ENCODE peak calls at places on chromosomes 7 and 10, in nine cellular contexts. One of them, this sample, is unnamed. For H3K9me3, the result is how much of the 10 kb centered on the place peaks cover.

GRCh38 chr10:95247200-95247880 is 43.5 kb downstream of the PDLIM1 start:
- DNase-seq in PC-3: peak
- DNase-seq in astrocyte: peak
- DNase-seq in lower lobe of right lung: no peak
- DNase-seq in GM23248: peak
- DNase-seq in adipocyte: peak
- DNase-seq in colonic mucosa: no peak
- DNase-seq in CD4-positive, CD25-positive, alpha-beta regulatory T cell: no peak
- DNase-seq in H9: no peak
- DNase-seq in this sample: no peak

GRCh38 chr10:103667390-103667789 is 173.9 kb downstream of the NEURL1 start:
- DNase-seq in PC-3: no peak
- DNase-seq in astrocyte: no peak
- DNase-seq in lower lobe of right lung: no peak
- DNase-seq in GM23248: peak
- DNase-seq in adipocyte: no peak
- DNase-seq in colonic mucosa: no peak
- DNase-seq in CD4-positive, CD25-positive, alpha-beta regulatory T cell: no peak
- DNase-seq in H9: peak
- DNase-seq in this sample: peak

GRCh38 chr7:67738-68395 is 124.5 kb upstream of the FAM20C start:
- DNase-seq in PC-3: peak
- DNase-seq in astrocyte: peak
- DNase-seq in lower lobe of right lung: peak
- DNase-seq in GM23248: no peak
- DNase-seq in adipocyte: no peak
- DNase-seq in colonic mucosa: no peak
- DNase-seq in CD4-positive, CD25-positive, alpha-beta regulatory T cell: no peak
- DNase-seq in H9: no peak
- DNase-seq in this sample: peak

GRCh38 chr10:78385599-78385998 is 351.9 kb downstream of the RPS24 start:
- DNase-seq in PC-3: no peak
- DNase-seq in astrocyte: no peak
- DNase-seq in lower lobe of right lung: no peak
- DNase-seq in GM23248: no peak
- DNase-seq in adipocyte: no peak
- DNase-seq in colonic mucosa: no peak
- DNase-seq in CD4-positive, CD25-positive, alpha-beta regulatory T cell: no peak
- DNase-seq in H9: no peak
- DNase-seq in this sample: no peak

GRCh38 chr10:69087600-69088470 is at the start of gene SRGN:
- DNase-seq in PC-3: peak
- DNase-seq in astrocyte: peak
- DNase-seq in lower lobe of right lung: peak
- DNase-seq in GM23248: peak
- DNase-seq in adipocyte: peak
- DNase-seq in colonic mucosa: peak
- DNase-seq in CD4-positive, CD25-positive, alpha-beta regulatory T cell: peak
- DNase-seq in H9: no peak
- DNase-seq in this sample: peak

GRCh38 chr7:18370689-18371088 is 124.9 kb upstream of the HDAC9 start:
- DNase-seq in PC-3: no peak
- DNase-seq in astrocyte: no peak
- DNase-seq in lower lobe of right lung: no peak
- DNase-seq in GM23248: no peak
- DNase-seq in adipocyte: no peak
- DNase-seq in colonic mucosa: no peak
- DNase-seq in CD4-positive, CD25-positive, alpha-beta regulatory T cell: no peak
- DNase-seq in H9: no peak
- DNase-seq in this sample: no peak

GRCh38 chr10:37703074-37703473 is 154.3 kb downstream of the ZNF248 start:
- DNase-seq in PC-3: no peak
- DNase-seq in astrocyte: no peak
- DNase-seq in lower lobe of right lung: no peak
- DNase-seq in GM23248: no peak
- DNase-seq in adipocyte: no peak
- DNase-seq in colonic mucosa: no peak
- DNase-seq in CD4-positive, CD25-positive, alpha-beta regulatory T cell: no peak
- DNase-seq in H9: no peak
- DNase-seq in this sample: no peak

GRCh38 chr7:50822716-50823115 is 40.0 kb upstream of the GRB10 start:
- DNase-seq in PC-3: peak
- DNase-seq in astrocyte: peak
- DNase-seq in lower lobe of right lung: no peak
- DNase-seq in GM23248: peak
- DNase-seq in adipocyte: peak
- DNase-seq in colonic mucosa: no peak
- DNase-seq in CD4-positive, CD25-positive, alpha-beta regulatory T cell: no peak
- DNase-seq in H9: no peak
- DNase-seq in this sample: no peak

GRCh38 chr7:144024213-144024612 is 24.1 kb downstream of the OR6B1 start:
- DNase-seq in PC-3: no peak
- DNase-seq in astrocyte: no peak
- DNase-seq in lower lobe of right lung: no peak
- DNase-seq in GM23248: no peak
- DNase-seq in adipocyte: no peak
- DNase-seq in colonic mucosa: no peak
- DNase-seq in CD4-positive, CD25-positive, alpha-beta regulatory T cell: no peak
- DNase-seq in H9: no peak
- DNase-seq in this sample: no peak

GRCh38 chr7:132758983-132759382 is 182.7 kb upstream of the PLXNA4 start:
- DNase-seq in PC-3: no peak
- DNase-seq in astrocyte: no peak
- DNase-seq in lower lobe of right lung: no peak
- DNase-seq in GM23248: no peak
- DNase-seq in adipocyte: no peak
- DNase-seq in colonic mucosa: no peak
- DNase-seq in CD4-positive, CD25-positive, alpha-beta regulatory T cell: no peak
- DNase-seq in H9: no peak
- DNase-seq in this sample: peak

GRCh38 chr7:135853499-135853898 is 104.9 kb upstream of the FAM180A start:
- DNase-seq in PC-3: peak
- DNase-seq in astrocyte: peak
- DNase-seq in lower lobe of right lung: no peak
- DNase-seq in GM23248: peak
- DNase-seq in adipocyte: no peak
- DNase-seq in colonic mucosa: no peak
- DNase-seq in CD4-positive, CD25-positive, alpha-beta regulatory T cell: no peak
- DNase-seq in H9: no peak
- DNase-seq in this sample: no peak

GRCh38 chr7:107993879-107994278 is 9.1 kb downstream of the LAMB1 start:
- DNase-seq in PC-3: no peak
- DNase-seq in astrocyte: peak
- DNase-seq in lower lobe of right lung: no peak
- DNase-seq in GM23248: no peak
- DNase-seq in adipocyte: no peak
- DNase-seq in colonic mucosa: peak
- DNase-seq in CD4-positive, CD25-positive, alpha-beta regulatory T cell: no peak
- DNase-seq in H9: no peak
- DNase-seq in this sample: peak

GRCh38 chr7:47581821-47582747 is at the start of gene TNS3:
- DNase-seq in PC-3: peak
- DNase-seq in astrocyte: no peak
- DNase-seq in lower lobe of right lung: peak
- DNase-seq in GM23248: peak
- DNase-seq in adipocyte: peak
- DNase-seq in colonic mucosa: no peak
- DNase-seq in CD4-positive, CD25-positive, alpha-beta regulatory T cell: no peak
- DNase-seq in H9: peak
- DNase-seq in this sample: peak

GRCh38 chr7:98240961-98241673 is 10.9 kb downstream of the TECPR1 start:
- DNase-seq in PC-3: peak
- DNase-seq in astrocyte: no peak
- DNase-seq in lower lobe of right lung: no peak
- DNase-seq in GM23248: peak
- DNase-seq in adipocyte: peak
- DNase-seq in colonic mucosa: peak
- DNase-seq in CD4-positive, CD25-positive, alpha-beta regulatory T cell: peak
- DNase-seq in H9: peak
- DNase-seq in this sample: peak

GRCh38 chr10:92702301-92702916 is 12.7 kb downstream of the HHEX start:
- DNase-seq in PC-3: no peak
- DNase-seq in astrocyte: no peak
- DNase-seq in lower lobe of right lung: no peak
- DNase-seq in GM23248: no peak
- DNase-seq in adipocyte: no peak
- DNase-seq in colonic mucosa: no peak
- DNase-seq in CD4-positive, CD25-positive, alpha-beta regulatory T cell: no peak
- DNase-seq in H9: no peak
- DNase-seq in this sample: no peak

GRCh38 chr10:79139124-79139835 is 70.5 kb downstream of the ZMIZ1 start:
- DNase-seq in PC-3: no peak
- DNase-seq in astrocyte: peak
- DNase-seq in lower lobe of right lung: peak
- DNase-seq in GM23248: peak
- DNase-seq in adipocyte: peak
- DNase-seq in colonic mucosa: no peak
- DNase-seq in CD4-positive, CD25-positive, alpha-beta regulatory T cell: no peak
- DNase-seq in H9: no peak
- DNase-seq in this sample: peak

GRCh38 chr7:141262101-141262819 is 188.4 kb downstream of the TMEM178B start:
- DNase-seq in PC-3: no peak
- DNase-seq in astrocyte: no peak
- DNase-seq in lower lobe of right lung: no peak
- DNase-seq in GM23248: peak
- DNase-seq in adipocyte: peak
- DNase-seq in colonic mucosa: no peak
- DNase-seq in CD4-positive, CD25-positive, alpha-beta regulatory T cell: no peak
- DNase-seq in H9: no peak
- DNase-seq in this sample: no peak

GRCh38 chr10:24822557-24822956 is 98.9 kb upstream of the ARHGAP21 start:
- DNase-seq in PC-3: no peak
- DNase-seq in astrocyte: no peak
- DNase-seq in lower lobe of right lung: no peak
- DNase-seq in GM23248: peak
- DNase-seq in adipocyte: no peak
- DNase-seq in colonic mucosa: no peak
- DNase-seq in CD4-positive, CD25-positive, alpha-beta regulatory T cell: no peak
- DNase-seq in H9: no peak
- DNase-seq in this sample: no peak

GRCh38 chr10:121332829-121333765 is 265.1 kb downstream of the FGFR2 start:
- DNase-seq in PC-3: no peak
- DNase-seq in astrocyte: no peak
- DNase-seq in lower lobe of right lung: no peak
- DNase-seq in GM23248: no peak
- DNase-seq in adipocyte: no peak
- DNase-seq in colonic mucosa: no peak
- DNase-seq in CD4-positive, CD25-positive, alpha-beta regulatory T cell: no peak
- DNase-seq in H9: no peak
- DNase-seq in this sample: no peak

DNA sequence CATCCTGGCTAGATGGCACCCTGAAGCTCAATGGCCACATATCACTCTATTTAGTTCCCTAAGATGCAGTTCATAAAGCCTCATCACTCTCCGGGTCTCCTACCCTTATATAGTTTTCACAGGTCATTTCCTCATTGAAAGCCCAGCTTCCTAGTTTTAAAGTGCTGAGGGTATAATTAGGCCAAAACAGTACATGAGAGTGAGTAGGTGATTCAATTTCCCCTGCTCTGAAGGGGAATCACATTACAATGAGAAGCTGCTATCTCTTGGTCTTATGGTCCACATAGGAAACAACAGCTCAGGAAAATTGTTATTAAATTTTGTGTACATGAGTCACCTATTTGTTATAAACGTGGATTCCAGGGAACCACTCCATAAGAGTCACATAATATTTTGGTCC is 162.0 kb downstream of the SEMA3E start:
- DNase-seq in PC-3: peak
- DNase-seq in astrocyte: peak
- DNase-seq in lower lobe of right lung: no peak
- DNase-seq in GM23248: peak
- DNase-seq in adipocyte: no peak
- DNase-seq in colonic mucosa: no peak
- DNase-seq in CD4-positive, CD25-positive, alpha-beta regulatory T cell: no peak
- DNase-seq in H9: no peak
- DNase-seq in this sample: no peak
- H3K9me3 ChIP-seq in PC-3: under half
- H3K9me3 ChIP-seq in astrocyte: under half
- H3K9me3 ChIP-seq in lower lobe of right lung: under half
- H3K9me3 ChIP-seq in GM23248: under half
- H3K9me3 ChIP-seq in adipocyte: under half
- H3K9me3 ChIP-seq in colonic mucosa: under half
- H3K9me3 ChIP-seq in CD4-positive, CD25-positive, alpha-beta regulatory T cell: under half
- H3K9me3 ChIP-seq in H9: under half
- H3K9me3 ChIP-seq in this sample: under half

DNA sequence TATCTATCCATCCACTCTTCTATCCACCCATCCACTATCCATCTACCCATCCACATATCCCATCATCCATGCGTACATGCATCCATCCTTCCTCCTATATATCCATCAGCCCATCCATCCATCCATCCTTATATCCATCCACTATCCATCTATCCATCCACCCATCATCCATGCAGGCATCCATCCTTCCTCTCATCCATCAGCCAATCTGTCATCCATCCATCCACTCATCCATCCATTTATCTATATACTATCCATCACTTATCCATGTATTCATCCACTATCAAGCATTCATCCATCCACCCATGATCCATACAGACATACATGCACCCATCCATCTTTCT is 485.9 kb downstream of the DNAJB6 start:
- DNase-seq in PC-3: no peak
- DNase-seq in astrocyte: no peak
- DNase-seq in lower lobe of right lung: no peak
- DNase-seq in GM23248: no peak
- DNase-seq in adipocyte: no peak
- DNase-seq in colonic mucosa: no peak
- DNase-seq in CD4-positive, CD25-positive, alpha-beta regulatory T cell: no peak
- DNase-seq in H9: no peak
- DNase-seq in this sample: no peak
- H3K9me3 ChIP-seq in PC-3: under half
- H3K9me3 ChIP-seq in astrocyte: under half
- H3K9me3 ChIP-seq in lower lobe of right lung: under half
- H3K9me3 ChIP-seq in GM23248: under half
- H3K9me3 ChIP-seq in adipocyte: under half
- H3K9me3 ChIP-seq in colonic mucosa: under half
- H3K9me3 ChIP-seq in CD4-positive, CD25-positive, alpha-beta regulatory T cell: under half
- H3K9me3 ChIP-seq in H9: under half
- H3K9me3 ChIP-seq in this sample: under half

GRCh38 chr7:57414415-57414814 is 35.6 kb upstream of the ZNF716 start:
- DNase-seq in PC-3: no peak
- DNase-seq in astrocyte: no peak
- DNase-seq in lower lobe of right lung: no peak
- DNase-seq in GM23248: no peak
- DNase-seq in adipocyte: no peak
- DNase-seq in colonic mucosa: no peak
- DNase-seq in CD4-positive, CD25-positive, alpha-beta regulatory T cell: no peak
- DNase-seq in H9: no peak
- DNase-seq in this sample: no peak
- H3K9me3 ChIP-seq in PC-3: under half
- H3K9me3 ChIP-seq in astrocyte: under half
- H3K9me3 ChIP-seq in lower lobe of right lung: under half
- H3K9me3 ChIP-seq in GM23248: under half
- H3K9me3 ChIP-seq in adipocyte: under half
- H3K9me3 ChIP-seq in colonic mucosa: under half
- H3K9me3 ChIP-seq in CD4-positive, CD25-positive, alpha-beta regulatory T cell: under half
- H3K9me3 ChIP-seq in H9: half or more
- H3K9me3 ChIP-seq in this sample: under half

DNA sequence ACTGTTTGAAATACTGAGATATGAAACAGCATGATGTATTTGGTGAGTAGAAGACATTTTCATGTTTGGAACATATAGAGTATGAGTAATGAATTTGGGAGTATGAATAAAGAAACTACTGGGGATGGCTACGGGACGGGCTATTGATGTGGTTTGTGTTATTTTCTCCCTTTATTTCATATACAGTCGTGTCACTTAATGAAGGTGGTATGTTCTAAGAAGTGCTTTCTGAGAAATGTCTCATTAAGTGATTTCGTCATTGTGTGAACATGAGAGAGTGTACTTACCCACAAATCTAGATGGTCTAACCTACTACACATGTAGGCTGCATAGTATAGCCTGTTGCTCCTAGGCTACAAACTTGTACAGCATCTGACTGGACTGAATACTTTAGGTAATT is 106.3 kb downstream of the CCNY start:
- DNase-seq in PC-3: no peak
- DNase-seq in astrocyte: no peak
- DNase-seq in lower lobe of right lung: no peak
- DNase-seq in GM23248: no peak
- DNase-seq in adipocyte: no peak
- DNase-seq in colonic mucosa: no peak
- DNase-seq in CD4-positive, CD25-positive, alpha-beta regulatory T cell: no peak
- DNase-seq in H9: no peak
- DNase-seq in this sample: no peak
- H3K9me3 ChIP-seq in PC-3: half or more
- H3K9me3 ChIP-seq in astrocyte: under half
- H3K9me3 ChIP-seq in lower lobe of right lung: under half
- H3K9me3 ChIP-seq in GM23248: under half
- H3K9me3 ChIP-seq in adipocyte: under half
- H3K9me3 ChIP-seq in colonic mucosa: under half
- H3K9me3 ChIP-seq in CD4-positive, CD25-positive, alpha-beta regulatory T cell: under half
- H3K9me3 ChIP-seq in H9: under half
- H3K9me3 ChIP-seq in this sample: under half